ENCODE peak calls at places on chromosome 11, in four cellular contexts. One of them, this sample, is unnamed.

GRCh38 chr11:119103793-119104192 is 2.1 kb upstream of the DPAGT1 start:
- DNase-seq in A549: no peak
- DNase-seq in A673: peak; percentile 41
- DNase-seq in body of pancreas: no peak
- DNase-seq in this sample: no peak

GRCh38 chr11:26971961-26972360 is 22.0 kb upstream of the FIBIN start:
- DNase-seq in A549: no peak
- DNase-seq in A673: no peak
- DNase-seq in body of pancreas: no peak
- DNase-seq in this sample: no peak

GRCh38 chr11:12539570-12539969 is 134.7 kb upstream of the TEAD1 start:
- DNase-seq in A549: no peak
- DNase-seq in A673: no peak
- DNase-seq in body of pancreas: no peak
- DNase-seq in this sample: no peak

GRCh38 chr11:5621580-5621979 is 3.2 kb upstream of the TRIM34 start:
- DNase-seq in A549: no peak
- DNase-seq in A673: no peak
- DNase-seq in body of pancreas: no peak
- DNase-seq in this sample: no peak

GRCh38 chr11:86910592-86910991 is 44.6 kb downstream of the FZD4 start:
- DNase-seq in A549: peak; percentile 13
- DNase-seq in A673: no peak
- DNase-seq in body of pancreas: no peak
- DNase-seq in this sample: no peak

GRCh38 chr11:108733479-108734116 is 68.7 kb downstream of the DDX10 start:
- DNase-seq in A549: no peak
- DNase-seq in A673: peak; percentile 82
- DNase-seq in body of pancreas: no peak
- DNase-seq in this sample: no peak

GRCh38 chr11:37952035-37952434 is 1354.0 kb upstream of the RAG2 start:
- DNase-seq in A549: no peak
- DNase-seq in A673: no peak
- DNase-seq in body of pancreas: no peak
- DNase-seq in this sample: no peak

GRCh38 chr11:125343086-125343731 is 152.9 kb downstream of the FEZ1 start:
- DNase-seq in A549: no peak
- DNase-seq in A673: no peak
- DNase-seq in body of pancreas: no peak
- DNase-seq in this sample: no peak

GRCh38 chr11:128508785-128509518 is 78.4 kb downstream of the ETS1 start:
- DNase-seq in A549: no peak
- DNase-seq in A673: no peak
- DNase-seq in body of pancreas: no peak
- DNase-seq in this sample: no peak

GRCh38 chr11:128042290-128042751 is 545.0 kb downstream of the ETS1 start:
- DNase-seq in A549: no peak
- DNase-seq in A673: no peak
- DNase-seq in body of pancreas: no peak
- DNase-seq in this sample: no peak

GRCh38 chr11:124738713-124739478 is 846 bp upstream of the NRGN start:
- DNase-seq in A549: no peak
- DNase-seq in A673: no peak
- DNase-seq in body of pancreas: no peak
- DNase-seq in this sample: no peak

GRCh38 chr11:64036081-64037026 is 623 bp downstream of the FLRT1 start:
- DNase-seq in A549: no peak
- DNase-seq in A673: peak; percentile 67
- DNase-seq in body of pancreas: no peak
- DNase-seq in this sample: no peak

GRCh38 chr11:3929689-3930088 is 74.2 kb downstream of the STIM1 start:
- DNase-seq in A549: no peak
- DNase-seq in A673: no peak
- DNase-seq in body of pancreas: peak; percentile 42
- DNase-seq in this sample: no peak

GRCh38 chr11:78459738-78460137 is 42.1 kb upstream of the GAB2 start:
- DNase-seq in A549: no peak
- DNase-seq in A673: no peak
- DNase-seq in body of pancreas: no peak
- DNase-seq in this sample: no peak

GRCh38 chr11:104650234-104650633 is 248.0 kb downstream of the CASP12 start:
- DNase-seq in A549: no peak
- DNase-seq in A673: peak; percentile 22
- DNase-seq in body of pancreas: no peak
- DNase-seq in this sample: no peak

GRCh38 chr11:71307811-71308645 is 55.7 kb upstream of the SHANK2 start:
- DNase-seq in A549: no peak
- DNase-seq in A673: no peak
- DNase-seq in body of pancreas: no peak
- DNase-seq in this sample: no peak

GRCh38 chr11:80521592-80521991 is 1080.8 kb upstream of the TENM4 start:
- DNase-seq in A549: no peak
- DNase-seq in A673: no peak
- DNase-seq in body of pancreas: no peak
- DNase-seq in this sample: no peak

GRCh38 chr11:28961726-28962125 is 853.5 kb downstream of the METTL15 start:
- DNase-seq in A549: no peak
- DNase-seq in A673: no peak
- DNase-seq in body of pancreas: no peak
- DNase-seq in this sample: no peak

GRCh38 chr11:124829986-124830385 is 29.8 kb upstream of the MSANTD2 start:
- DNase-seq in A549: no peak
- DNase-seq in A673: no peak
- DNase-seq in body of pancreas: no peak
- DNase-seq in this sample: no peak

GRCh38 chr11:123082977-123083376 is 21.0 kb upstream of the HSPA8 start:
- DNase-seq in A549: no peak
- DNase-seq in A673: no peak
- DNase-seq in body of pancreas: no peak
- DNase-seq in this sample: no peak

GRCh38 chr11:107856180-107856980 is 2.2 kb downstream of the SLC35F2 start:
- DNase-seq in A549: no peak
- DNase-seq in A673: peak; percentile 87
- DNase-seq in body of pancreas: no peak
- DNase-seq in this sample: no peak

GRCh38 chr11:130524132-130524790 is 75.8 kb downstream of the ADAMTS15 start:
- DNase-seq in A549: no peak
- DNase-seq in A673: no peak
- DNase-seq in body of pancreas: no peak
- DNase-seq in this sample: no peak

GRCh38 chr11:9090488-9091043 is 833 bp downstream of the SCUBE2 start:
- DNase-seq in A549: no peak
- DNase-seq in A673: no peak
- DNase-seq in body of pancreas: no peak
- DNase-seq in this sample: no peak

GRCh38 chr11:7341551-7341950 is 89.8 kb downstream of the SYT9 start:
- DNase-seq in A549: no peak
- DNase-seq in A673: no peak
- DNase-seq in body of pancreas: no peak
- DNase-seq in this sample: no peak

GRCh38 chr11:104918113-104918824 is 20.0 kb upstream of the CASP12 start:
- DNase-seq in A549: no peak
- DNase-seq in A673: peak; percentile 3
- DNase-seq in body of pancreas: no peak
- DNase-seq in this sample: no peak

GRCh38 chr11:28107331-28107725 is 628 bp downstream of the KIF18A start:
- DNase-seq in A549: no peak
- DNase-seq in A673: no peak
- DNase-seq in body of pancreas: no peak
- DNase-seq in this sample: no peak

GRCh38 chr11:101003468-101003867 is 126.1 kb downstream of the PGR start:
- DNase-seq in A549: peak; percentile 1
- DNase-seq in A673: no peak
- DNase-seq in body of pancreas: no peak
- DNase-seq in this sample: no peak

GRCh38 chr11:36488096-36488495 is 22.0 kb downstream of the TRAF6 start:
- DNase-seq in A549: no peak
- DNase-seq in A673: peak; percentile 82
- DNase-seq in body of pancreas: no peak
- DNase-seq in this sample: no peak

GRCh38 chr11:43327987-43328386 is 16.2 kb downstream of the API5 start:
- DNase-seq in A549: no peak
- DNase-seq in A673: peak; percentile 83
- DNase-seq in body of pancreas: peak; percentile 59
- DNase-seq in this sample: no peak

GRCh38 chr11:32555091-32555490 is 28.5 kb upstream of the EIF3M start:
- DNase-seq in A549: no peak
- DNase-seq in A673: no peak
- DNase-seq in body of pancreas: no peak
- DNase-seq in this sample: no peak

GRCh38 chr11:46001427-46002049 is 79.1 kb downstream of the LARGE2 start:
- DNase-seq in A549: no peak
- DNase-seq in A673: peak; percentile 80
- DNase-seq in body of pancreas: no peak
- DNase-seq in this sample: no peak

GRCh38 chr11:68946416-68947090 is 34.2 kb downstream of the MRGPRD start:
- DNase-seq in A549: peak; percentile 31
- DNase-seq in A673: no peak
- DNase-seq in body of pancreas: no peak
- DNase-seq in this sample: no peak

DNA sequence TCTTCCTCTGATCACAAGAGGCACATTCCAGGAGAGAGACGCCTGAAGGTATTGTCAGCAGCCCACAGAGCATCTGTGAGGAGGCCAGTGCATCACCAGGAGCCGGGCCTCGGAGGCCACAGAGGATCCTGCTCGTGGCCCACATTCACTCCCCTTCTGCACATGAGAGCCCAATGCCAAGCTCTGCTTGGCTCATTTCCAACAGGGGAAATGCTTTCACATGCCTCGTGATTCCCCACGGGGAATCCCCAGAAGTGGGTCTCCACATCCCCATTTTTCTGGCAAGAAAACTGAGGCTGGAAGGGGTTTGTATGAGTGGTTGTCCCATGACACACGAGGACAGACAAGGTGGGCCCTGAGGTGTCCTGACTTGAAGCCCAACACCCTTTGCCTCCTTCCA is 34.4 kb downstream of the TP53I11 start:
- DNase-seq in A549: no peak
- DNase-seq in A673: no peak
- DNase-seq in body of pancreas: no peak
- DNase-seq in this sample: no peak
- H3K27ac ChIP-seq in A549: no peak overlapping the region
- H3K27ac ChIP-seq in A673: no peak overlapping the region
- H3K27ac ChIP-seq in body of pancreas: no peak overlapping the region
- H3K27ac ChIP-seq in this sample: no peak overlapping the region

GRCh38 chr11:98736813-98737212 is 283.9 kb upstream of the CNTN5 start:
- DNase-seq in A549: no peak
- DNase-seq in A673: no peak
- DNase-seq in body of pancreas: no peak
- DNase-seq in this sample: no peak
- H3K4me3 ChIP-seq in A549: no peak overlapping the region
- H3K4me3 ChIP-seq in A673: no peak overlapping the region
- H3K4me3 ChIP-seq in body of pancreas: no peak overlapping the region
- H3K4me3 ChIP-seq in this sample: no peak overlapping the region

DNA sequence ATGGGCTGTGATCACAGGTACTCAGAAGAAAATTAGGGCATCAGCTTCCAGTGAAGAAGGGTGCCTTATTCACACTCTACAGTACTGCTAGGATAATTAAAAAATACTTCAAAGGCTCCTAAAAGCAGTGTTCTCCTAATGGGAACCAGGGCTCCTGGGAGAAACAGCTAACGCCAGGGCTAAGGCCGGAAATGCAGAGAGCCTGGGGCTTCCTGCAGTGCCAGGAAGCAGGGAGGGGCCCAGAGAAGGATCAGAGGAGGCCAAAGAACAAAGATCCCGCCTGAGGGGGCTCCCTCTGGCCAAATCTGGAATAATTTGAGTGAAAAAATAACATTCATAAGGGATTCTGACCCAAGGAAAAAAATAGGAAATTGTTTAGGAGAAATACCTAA is 27.5 kb downstream of the TOLLIP start:
- DNase-seq in A549: no peak
- DNase-seq in A673: peak; percentile 52
- DNase-seq in body of pancreas: no peak
- DNase-seq in this sample: no peak
- H3K27ac ChIP-seq in A549: no peak overlapping the region
- H3K27ac ChIP-seq in A673: no peak overlapping the region
- H3K27ac ChIP-seq in body of pancreas: no peak overlapping the region
- H3K27ac ChIP-seq in this sample: no peak overlapping the region

DNA sequence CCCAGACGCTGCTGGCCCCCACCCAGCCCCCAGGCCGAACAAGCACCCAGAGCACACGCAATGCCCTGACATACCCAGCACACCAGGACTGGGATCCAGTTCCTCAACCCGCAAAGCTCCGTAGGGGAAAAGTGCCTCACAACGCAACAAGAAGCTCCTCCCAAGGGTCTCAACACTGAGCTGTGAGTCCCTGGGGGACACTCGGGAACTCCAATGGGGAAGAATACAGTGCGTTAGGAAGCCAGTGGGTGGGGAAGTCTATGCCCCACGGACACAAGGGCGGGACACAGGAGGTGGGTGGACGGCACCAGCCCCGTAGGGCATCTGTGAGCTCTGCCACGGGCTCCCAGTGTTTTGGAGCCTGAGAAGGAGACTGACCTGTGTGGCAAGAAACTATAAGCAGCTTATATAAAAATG is 1.6 kb downstream of the DEAF1 start:
- DNase-seq in A549: no peak
- DNase-seq in A673: peak; percentile 79
- DNase-seq in body of pancreas: no peak
- DNase-seq in this sample: no peak
- H3K4me3 ChIP-seq in A549: peak overlapping the region; percentile 81
- H3K4me3 ChIP-seq in A673: peak overlapping the region; percentile 95
- H3K4me3 ChIP-seq in body of pancreas: no peak overlapping the region
- H3K4me3 ChIP-seq in this sample: peak overlapping the region; percentile 3

DNA sequence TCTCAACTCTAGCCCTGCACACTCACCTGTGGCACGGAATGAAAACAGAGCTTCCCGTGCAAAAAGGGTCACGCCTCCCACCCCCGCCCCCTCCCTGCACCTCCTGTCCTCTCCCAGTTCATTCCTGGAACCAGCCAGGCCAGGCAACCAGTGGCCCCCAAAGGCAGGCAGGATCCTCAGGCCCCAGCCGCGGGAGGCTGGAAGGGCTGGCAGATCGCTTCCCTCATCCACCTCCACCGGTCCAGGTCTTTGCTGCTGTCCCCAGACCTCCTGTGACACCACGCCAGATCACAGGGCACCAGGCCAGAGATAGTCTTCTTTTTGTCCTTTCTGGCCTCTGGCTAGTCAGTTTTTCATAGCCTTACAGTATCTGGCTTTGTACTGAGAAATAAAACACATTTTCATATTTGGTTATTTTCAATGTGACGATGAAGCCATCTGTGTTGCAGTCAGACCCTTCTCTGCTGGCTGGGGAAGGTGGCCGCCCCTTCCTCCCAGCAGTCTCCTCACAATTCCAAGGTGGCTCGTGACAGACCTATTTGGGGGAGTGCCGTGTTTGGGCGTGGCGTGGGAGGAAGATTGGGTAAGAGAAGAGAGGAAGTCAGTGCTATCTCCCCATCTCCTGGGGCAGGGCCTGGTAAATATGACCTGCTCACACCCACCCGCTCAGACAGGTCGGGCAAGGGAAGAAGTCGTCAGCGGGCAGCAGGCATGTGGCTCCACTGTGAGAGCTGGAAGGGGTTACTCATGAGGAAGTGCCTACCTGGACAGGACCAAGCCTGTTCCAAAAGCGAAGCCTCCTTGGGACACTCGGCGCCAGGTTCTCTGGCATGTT is 9.1 kb downstream of the SSH3 start:
- DNase-seq in A549: no peak
- DNase-seq in A673: no peak
- DNase-seq in body of pancreas: peak; percentile 47
- DNase-seq in this sample: peak; percentile 60
- H3K27ac ChIP-seq in A549: no peak overlapping the region
- H3K27ac ChIP-seq in A673: no peak overlapping the region
- H3K27ac ChIP-seq in body of pancreas: no peak overlapping the region
- H3K27ac ChIP-seq in this sample: no peak overlapping the region